ENCODE peak calls at places on chromosome 12, in seven cellular contexts. K, M, D, P, Z, J and X are unnamed samples.

GRCh38 chr12:81187686-81188085 is 109.8 kb downstream of the ACSS3 start:
- DNase-seq in K (no peak), D (no peak), P (no peak), M (no peak), J (no peak), Z (no peak), X (no peak)

GRCh38 chr12:6199531-6200265 is 502 bp upstream of the CD9 start:
- DNase-seq in K (no peak), M (no peak), Z (no peak), J (no peak), P (peak; percentile 86), D (peak; percentile 86), X (peak; percentile 89)

GRCh38 chr12:132171968-132172521 is 27.8 kb downstream of the NOC4L start:
- DNase-seq in K (no peak), M (no peak), D (peak; percentile 51), P (no peak), J (no peak), Z (no peak), X (no peak)

GRCh38 chr12:119036878-119037493 is 55.6 kb downstream of the SRRM4 start:
- DNase-seq in D (no peak), P (no peak), M (peak; percentile 36), J (no peak), Z (peak; percentile 56), K (no peak), X (peak; percentile 9)

GRCh38 chr12:27545666-27546065 is 21.7 kb downstream of the PPFIBP1 start:
- DNase-seq in Z (no peak), K (no peak), D (no peak), J (no peak), M (no peak), P (no peak), X (no peak)

GRCh38 chr12:11630046-11630706 is 19.3 kb upstream of the ETV6 start:
- DNase-seq in K (no peak), Z (peak; percentile 22), P (peak; percentile 48), M (no peak), D (no peak), J (no peak), X (no peak)

GRCh38 chr12:119942386-119942785 is 46.6 kb upstream of the BICDL1 start:
- DNase-seq in P (no peak), J (no peak), K (no peak), Z (no peak), M (no peak), D (no peak), X (no peak)

GRCh38 chr12:31560516-31560915 is 30.4 kb downstream of the DENND5B start:
- DNase-seq in P (no peak), Z (no peak), J (no peak), K (no peak), M (no peak), D (no peak), X (no peak)

GRCh38 chr12:124811633-124812032 is 52.0 kb downstream of the SCARB1 start:
- DNase-seq in K (no peak), J (no peak), M (no peak), Z (no peak), P (no peak), D (no peak), X (no peak)

GRCh38 chr12:132214906-132215643 is 70.8 kb downstream of the NOC4L start:
- DNase-seq in P (no peak), J (no peak), M (no peak), D (peak; percentile 69), Z (no peak), K (no peak), X (peak; percentile 10)

GRCh38 chr12:42641231-42641630 is 51.7 kb upstream of the PRICKLE1 start:
- DNase-seq in K (no peak), P (no peak), J (no peak), D (no peak), Z (no peak), M (no peak), X (no peak)

GRCh38 chr12:65184176-65184857 is 14.9 kb downstream of the LEMD3 start:
- DNase-seq in D (no peak), J (no peak), M (no peak), Z (no peak), K (no peak), P (no peak), X (no peak)

GRCh38 chr12:49293056-49293956 is 1.6 kb upstream of the PRPH start:
- DNase-seq in J (no peak), D (no peak), P (no peak), Z (no peak), K (no peak), M (no peak), X (no peak)

GRCh38 chr12:111409403-111410228 is 3.9 kb downstream of the SH2B3 start:
- DNase-seq in Z (no peak), K (no peak), M (no peak), P (peak; percentile 67), D (peak; percentile 84), J (no peak), X (peak; percentile 35)

GRCh38 chr12:59698599-59698998 is 102.8 kb downstream of the SLC16A7 start:
- DNase-seq in P (no peak), J (no peak), M (no peak), K (no peak), Z (no peak), D (no peak), X (no peak)

GRCh38 chr12:10717410-10717809 is 5.7 kb downstream of the YBX3 start:
- DNase-seq in J (no peak), Z (no peak), P (no peak), K (no peak), M (no peak), D (no peak), X (peak; percentile 38)

GRCh38 chr12:105409881-105410471 is 79.5 kb downstream of the C12orf75 start:
- DNase-seq in P (peak; percentile 43), M (no peak), D (no peak), Z (peak; percentile 44), J (peak; percentile 28), K (no peak), X (peak; percentile 19)

GRCh38 chr12:53096089-53096741 is 1.3 kb upstream of the IGFBP6 start:
- DNase-seq in K (no peak), P (no peak), D (peak; percentile 63), M (no peak), Z (no peak), J (peak; percentile 85), X (peak; percentile 9)

GRCh38 chr12:9163392-9163791 is 44.8 kb downstream of the PZP start:
- DNase-seq in K (no peak), Z (no peak), J (no peak), D (no peak), P (no peak), M (no peak), X (no peak)

GRCh38 chr12:132506730-132507538 is 17.0 kb downstream of the FBRSL1 start:
- DNase-seq in P (peak; percentile 84), Z (no peak), M (no peak), K (no peak), J (peak; percentile 75), D (peak; percentile 88), X (no peak)

GRCh38 chr12:88036368-88036965 is 7.3 kb upstream of the C12orf50 start:
- DNase-seq in M (no peak), P (no peak), D (no peak), J (no peak), Z (no peak), K (no peak), X (peak; percentile 16)

GRCh38 chr12:108784270-108784669 is 53.0 kb upstream of the CORO1C start:
- DNase-seq in Z (peak; percentile 87), J (no peak), D (peak; percentile 45), K (no peak), P (peak; percentile 63), M (no peak), X (no peak)

GRCh38 chr12:20865873-20866272 is 55.4 kb downstream of the SLCO1B3 start:
- DNase-seq in K (no peak), D (no peak), Z (no peak), M (no peak), J (no peak), P (no peak), X (no peak)

GRCh38 chr12:19234991-19235876 is 105.7 kb downstream of the PLEKHA5 start:
- DNase-seq in M (no peak), P (no peak), K (no peak), D (no peak), Z (no peak), J (no peak), X (no peak)